ENCODE peak calls at places on chromosomes 11 and 22, in nine cellular contexts. I is GM12878, A is Panc1, M is transverse colon, X is stomach, L is HCT116, K is sigmoid colon, O is spleen, S is breast epithelium. G is an unnamed sample. For H3K36me3, the result is how much of the 10 kb centered on the place peaks cover.

GRCh38 chr11:2885017-2885675 is 429 bp downstream of the CDKN1C start:
- DNase-seq in S (no peak), L (no peak), M (peak), A (no peak), O (peak), K (peak), X (peak), I (no peak), G (peak)

GRCh38 chr11:72591785-72592490 is 82.3 kb downstream of the PDE2A start:
- DNase-seq in A (no peak), L (no peak), K (no peak), S (no peak), I (no peak), M (no peak), O (no peak), X (no peak), G (no peak)

GRCh38 chr11:95699631-95700470 is 89.7 kb downstream of the FAM76B start:
- DNase-seq in S (no peak), K (no peak), M (no peak), A (no peak), L (no peak), X (no peak), O (no peak), I (no peak), G (no peak)

GRCh38 chr11:85718126-85718943 is 32.3 kb upstream of the CCDC89 start:
- DNase-seq in S (no peak), K (no peak), I (no peak), M (no peak), L (no peak), X (no peak), A (no peak), O (no peak), G (no peak)

GRCh38 chr22:32311551-32312071 is 46.1 kb upstream of the RFPL3 start:
- DNase-seq in I (no peak), L (no peak), X (peak), O (no peak), M (no peak), S (no peak), K (no peak), A (no peak), G (no peak)

GRCh38 chr22:23183107-23183698 is 2.9 kb downstream of the BCR start:
- DNase-seq in L (no peak), O (no peak), X (peak), A (no peak), M (peak), K (no peak), S (no peak), I (no peak), G (peak)

GRCh38 chr11:32411937-32412615 is 23.3 kb downstream of the WT1 start:
- DNase-seq in K (no peak), X (no peak), S (no peak), M (no peak), I (no peak), O (no peak), L (no peak), A (no peak), G (no peak)

GRCh38 chr22:36858966-36859365 is 1.8 kb upstream of the NCF4 start:
- DNase-seq in M (no peak), A (no peak), O (no peak), L (no peak), X (no peak), S (no peak), I (no peak), K (no peak), G (no peak)

GRCh38 chr11:66612458-66612857 is 4.0 kb upstream of the RBM14 start:
- DNase-seq in K (no peak), A (no peak), M (no peak), O (no peak), I (no peak), L (no peak), X (no peak), S (no peak), G (no peak)

GRCh38 chr11:14748093-14748492 is 104.5 kb downstream of the PDE3B start:
- DNase-seq in I (no peak), X (no peak), L (no peak), A (no peak), M (no peak), O (no peak), S (no peak), K (no peak), G (no peak)

GRCh38 chr11:68988486-68988885 is 7.7 kb upstream of the MRGPRD start:
- DNase-seq in M (no peak), O (no peak), X (no peak), I (no peak), L (no peak), K (no peak), A (no peak), S (no peak), G (no peak)

GRCh38 chr11:113332638-113333329 is 18.4 kb downstream of the TTC12 start:
- DNase-seq in A (no peak), O (no peak), S (no peak), K (no peak), M (no peak), X (no peak), I (no peak), L (no peak), G (peak)

DNA sequence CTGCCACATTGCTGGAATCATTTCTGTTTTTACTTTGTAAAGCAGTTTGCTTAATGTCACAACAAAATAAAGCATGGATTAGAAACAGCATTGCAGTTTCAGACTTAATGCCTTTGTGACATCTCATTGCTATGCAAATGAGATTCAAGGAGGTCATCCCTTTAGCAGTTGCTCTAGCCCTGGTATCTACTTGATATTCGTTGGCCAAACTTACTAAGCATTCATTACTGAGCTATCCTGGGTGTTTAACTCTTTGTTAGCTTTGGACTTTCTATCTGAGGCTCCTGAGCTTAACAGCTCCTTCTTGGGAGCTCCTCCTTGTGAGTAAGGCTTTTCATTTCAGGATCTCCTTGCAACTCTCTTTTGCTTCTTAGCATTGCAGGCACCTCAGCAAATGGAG is 16.3 kb downstream of the FAT3 start:
- DNase-seq in O (no peak), I (no peak), K (no peak), L (no peak), X (no peak), A (no peak), S (no peak), M (no peak), G (no peak)
- H3K4me3 ChIP-seq in O (no peak), I (no peak), K (no peak), L (no peak), X (no peak), A (no peak), S (no peak), M (no peak), G (no peak)

DNA sequence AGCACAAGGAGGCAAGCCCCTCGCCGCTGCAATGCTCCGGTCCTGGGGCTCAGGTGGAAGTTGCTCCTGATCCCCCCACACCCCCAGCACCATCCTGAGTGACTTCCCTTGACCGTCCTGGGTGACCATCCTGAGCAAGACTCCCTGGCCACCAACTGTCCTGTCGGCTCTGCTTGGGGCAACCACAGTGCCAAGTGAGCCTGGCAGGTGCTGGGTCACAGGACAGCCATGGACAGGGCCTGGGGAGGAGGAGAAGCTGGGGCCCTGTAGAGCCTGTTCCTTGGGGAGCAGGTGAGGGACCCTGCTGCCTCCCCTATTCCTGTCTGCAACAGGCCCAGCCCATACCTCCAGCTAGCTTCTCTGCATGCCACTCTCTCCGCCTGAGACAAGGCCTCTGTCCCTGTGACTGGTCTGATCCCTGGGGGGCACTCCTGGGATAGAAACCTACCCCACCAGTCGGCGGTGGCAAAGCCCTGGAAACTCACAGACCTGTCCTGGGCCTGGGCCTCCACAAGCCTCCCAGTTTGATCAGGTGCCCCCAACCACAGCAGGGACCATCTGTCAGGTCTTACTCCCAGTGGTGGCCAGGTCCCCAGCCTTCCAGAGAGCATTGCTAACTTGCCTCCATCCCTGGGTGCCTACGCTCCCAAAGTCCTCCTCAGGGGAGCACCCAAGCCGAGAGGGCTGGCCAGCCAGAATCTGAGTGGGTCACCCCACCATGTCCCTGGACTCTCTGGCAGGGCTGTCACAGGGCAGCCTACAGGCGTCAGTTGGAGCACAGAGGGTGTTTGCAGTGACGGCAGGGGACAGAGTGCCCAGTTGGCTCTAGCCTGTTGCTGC is 68.7 kb upstream of the WNT7B start:
- DNase-seq in A (no peak), M (peak), O (peak), I (no peak), L (no peak), X (peak), S (peak), K (peak), G (peak)
- TF ChIP-seq POLR2AphosphoS5 in A (no peak), M (no peak), O (peak), I (no peak), L (no peak), X (peak), S (no peak), K (no peak), G (no peak)

DNA sequence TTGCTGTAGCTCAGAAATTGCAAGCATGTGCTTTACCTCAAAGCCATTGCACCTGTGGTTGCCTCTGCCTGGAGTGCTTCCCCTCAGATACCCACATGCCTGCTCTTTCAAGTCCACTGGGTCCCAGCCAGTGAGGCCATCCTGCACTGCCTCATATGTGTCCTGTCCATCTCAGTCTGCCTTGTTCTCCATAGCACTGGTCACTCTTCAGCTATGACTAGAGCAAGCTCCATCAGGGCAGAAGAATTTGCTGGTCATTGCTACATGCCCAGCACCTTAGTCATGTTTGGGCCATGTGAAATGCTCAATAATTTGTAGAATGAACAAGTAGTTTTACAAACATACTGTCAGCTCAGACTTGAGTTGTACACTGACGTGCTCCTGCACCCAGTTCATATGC is 64.4 kb upstream of the HORMAD2 start:
- DNase-seq in L (no peak), X (no peak), I (no peak), S (no peak), M (no peak), K (no peak), O (no peak), A (no peak), G (no peak)
- H3K36me3 ChIP-seq in L (under half), X (half or more), I (under half), S (under half), M (under half), K (half or more), O (half or more), A (under half), G (half or more)

DNA sequence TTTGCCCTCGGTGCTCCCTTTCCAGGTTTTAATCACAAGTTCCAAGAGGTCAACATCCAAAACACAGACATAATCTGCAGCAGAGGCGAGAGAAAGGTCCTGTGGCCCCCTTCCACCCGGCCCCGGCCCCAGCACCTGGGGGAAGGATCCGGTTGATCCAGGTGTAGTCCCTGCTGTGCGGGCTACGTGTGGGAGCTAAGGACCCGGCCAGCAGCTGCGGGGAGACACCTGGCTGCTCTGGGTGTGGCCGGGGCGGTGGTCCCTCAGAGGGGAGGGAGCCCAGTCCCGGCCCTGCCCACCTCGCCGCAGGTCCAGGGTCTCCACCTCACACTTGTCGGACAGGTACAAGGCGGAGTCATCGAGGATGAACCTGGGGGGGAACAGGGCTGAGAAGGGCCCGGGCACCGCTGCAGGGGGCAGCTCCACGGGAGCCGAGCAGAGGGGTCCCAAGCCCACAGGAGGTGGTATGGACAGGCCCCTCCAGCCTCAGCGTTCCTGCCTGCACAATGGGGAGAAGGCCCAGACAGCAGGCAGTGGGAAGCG is 13.6 kb downstream of the ATG2A start:
- DNase-seq in A (no peak), K (no peak), S (no peak), M (no peak), L (no peak), I (no peak), O (peak), X (no peak), G (no peak)
- H3K4me3 ChIP-seq in A (no peak), K (no peak), S (no peak), M (no peak), L (no peak), I (no peak), O (no peak), X (no peak), G (no peak)

GRCh38 chr11:125594958-125595357 is 2.3 kb downstream of the STT3A start:
- DNase-seq in X (no peak), S (no peak), A (no peak), L (no peak), I (no peak), M (no peak), O (no peak), K (no peak), G (no peak)

GRCh38 chr11:125593113-125593761 is 585 bp downstream of the STT3A start:
- DNase-seq in I (no peak), X (no peak), K (no peak), A (peak), S (no peak), M (peak), O (no peak), L (peak), G (peak)

GRCh38 chr11:125588505-125588904 is 4.1 kb upstream of the STT3A start:
- DNase-seq in K (no peak), O (no peak), M (no peak), A (no peak), X (no peak), S (no peak), I (no peak), L (peak), G (no peak)

GRCh38 chr11:125591659-125592304 is 870 bp upstream of the STT3A start:
- DNase-seq in S (peak), L (no peak), A (peak), O (peak), I (no peak), X (peak), K (peak), M (peak), G (peak)

GRCh38 chr11:125592305-125593112 is at the start of gene STT3A:
- DNase-seq in O (peak), I (peak), A (peak), L (peak), M (peak), S (peak), K (peak), X (peak), G (peak)
- TF ChIP-seq POLR2AphosphoS5 in O (peak), I (peak), A (peak), L (peak), M (peak), S (peak), K (peak), X (peak), G (peak)

DNA sequence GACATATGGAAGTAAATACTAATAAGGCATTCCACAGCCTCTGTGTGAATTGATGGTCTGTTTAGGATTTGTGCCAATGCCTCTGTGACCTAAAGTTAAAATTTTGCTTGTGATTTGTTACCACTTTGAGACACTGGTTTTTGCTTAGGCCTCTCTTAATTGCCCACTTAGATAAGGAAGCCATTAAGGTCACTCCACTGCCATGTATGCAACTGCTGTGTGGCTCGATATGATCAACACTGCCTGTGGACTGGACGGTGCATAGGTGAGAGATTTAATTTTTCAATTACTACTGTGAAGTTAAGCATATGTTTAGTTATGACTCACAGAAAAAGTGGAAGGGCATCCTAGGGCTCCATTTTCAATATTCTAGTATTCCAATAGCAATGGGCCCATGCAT is 36.9 kb downstream of the CSRP3 start:
- DNase-seq in M (no peak), O (no peak), L (no peak), K (no peak), I (no peak), X (no peak), S (no peak), A (no peak), G (no peak)
- H3K36me3 ChIP-seq in M (under half), O (under half), L (under half), K (under half), I (under half), X (half or more), S (under half), A (under half), G (under half)

G was measured in upper lobe of left lung.